ENCODE peak calls at places on chromosomes 11 and 22, in eight cellular contexts. K is HFFc6; D is mucosa of descending colon; U is CD4-positive, alpha-beta T cell; T is AG10803; B is neural crest cell; P is Calu3; W is AG04450. X is an unnamed sample.

GRCh38 chr11:12556788-12557384 is 117.3 kb upstream of the TEAD1 start:
- DNase-seq in P (no peak), B (no peak), D (no peak), T (peak; percentile 99), W (peak; percentile 90), K (peak; percentile 85), U (no peak), X (peak; percentile 70)

GRCh38 chr11:78646564-78647185 is 72.0 kb upstream of the NARS2 start:
- DNase-seq in K (peak; percentile 13), B (peak; percentile 48), D (no peak), W (no peak), U (peak; percentile 25), P (peak; percentile 74), T (peak; percentile 20), X (peak; percentile 64)

GRCh38 chr11:123197711-123198110 is 2.7 kb upstream of the CLMP start:
- DNase-seq in D (no peak), P (no peak), W (peak; percentile 82), K (peak; percentile 70), B (no peak), U (no peak), T (peak; percentile 91), X (no peak)

GRCh38 chr11:119791701-119792151 is 62.7 kb upstream of the NECTIN1 start:
- DNase-seq in K (peak; percentile 4), P (no peak), W (no peak), T (peak; percentile 59), B (no peak), D (no peak), U (no peak), X (no peak)

GRCh38 chr11:130897262-130898182 is 18.8 kb downstream of the SNX19 start:
- DNase-seq in U (no peak), D (peak; percentile 55), P (peak; percentile 77), B (no peak), K (no peak), T (peak; percentile 98), W (peak; percentile 96), X (no peak)

GRCh38 chr11:126083829-126084607 is 21.4 kb upstream of the CDON start:
- DNase-seq in T (no peak), U (peak; percentile 32), D (no peak), K (no peak), B (peak; percentile 27), W (no peak), P (no peak), X (no peak)

GRCh38 chr11:68436985-68437926 is 23.3 kb upstream of the PPP6R3 start:
- DNase-seq in B (no peak), W (no peak), P (peak; percentile 17), K (peak; percentile 65), T (peak; percentile 55), U (no peak), D (no peak), X (no peak)

GRCh38 chr11:122344281-122344680 is 228.3 kb upstream of the BLID start:
- DNase-seq in B (no peak), P (no peak), T (peak; percentile 98), D (no peak), U (no peak), W (peak; percentile 57), K (peak; percentile 86), X (no peak)

GRCh38 chr11:62905286-62905685 is 15.9 kb downstream of the CHRM1 start:
- DNase-seq in P (no peak), U (no peak), B (no peak), D (no peak), T (no peak), W (no peak), K (no peak), X (no peak)

GRCh38 chr22:38724926-38725571 is 19.3 kb downstream of the GTPBP1 start:
- DNase-seq in D (no peak), K (peak; percentile 26), P (peak; percentile 34), T (peak; percentile 33), U (no peak), B (no peak), W (no peak), X (no peak)

GRCh38 chr11:19077965-19078364 is 17.4 kb upstream of the MRGPRX2 start:
- DNase-seq in P (no peak), B (no peak), W (no peak), K (peak; percentile 5), D (no peak), U (no peak), T (peak; percentile 52), X (no peak)

GRCh38 chr11:6755303-6755952 is 16.3 kb downstream of the OR2AG2 start:
- DNase-seq in T (peak; percentile 20), U (no peak), W (no peak), D (no peak), P (peak; percentile 43), B (peak; percentile 56), K (peak; percentile 30), X (no peak)

GRCh38 chr22:44100411-44100810 is 76.3 kb downstream of the PARVB start:
- DNase-seq in D (no peak), U (no peak), P (no peak), K (no peak), W (no peak), B (no peak), T (no peak), X (no peak)

GRCh38 chr22:45587638-45588481 is 83.8 kb upstream of the ATXN10 start:
- DNase-seq in K (peak; percentile 68), P (no peak), T (peak; percentile 48), W (peak; percentile 48), D (no peak), B (no peak), U (no peak), X (no peak)

GRCh38 chr11:36091256-36091811 is 147.5 kb downstream of the LDLRAD3 start:
- DNase-seq in U (no peak), K (peak; percentile 26), W (peak; percentile 13), T (no peak), P (no peak), D (no peak), B (no peak), X (no peak)

GRCh38 chr11:68113986-68114385 is 7.2 kb downstream of the CHKA start:
- DNase-seq in K (no peak), W (peak; percentile 32), D (no peak), T (peak; percentile 47), P (no peak), U (no peak), B (no peak), X (no peak)

GRCh38 chr22:50270302-50271010 is at the start of gene MAPK11:
- DNase-seq in T (peak; percentile 68), K (peak; percentile 63), W (no peak), B (peak; percentile 67), D (peak; percentile 85), U (peak; percentile 59), P (peak; percentile 83), X (peak; percentile 79)

GRCh38 chr22:45064313-45065268 is 54.8 kb upstream of the PHF21B start:
- DNase-seq in D (no peak), W (peak; percentile 26), B (no peak), P (peak; percentile 5), T (peak; percentile 63), U (no peak), K (peak; percentile 55), X (no peak)

DNA sequence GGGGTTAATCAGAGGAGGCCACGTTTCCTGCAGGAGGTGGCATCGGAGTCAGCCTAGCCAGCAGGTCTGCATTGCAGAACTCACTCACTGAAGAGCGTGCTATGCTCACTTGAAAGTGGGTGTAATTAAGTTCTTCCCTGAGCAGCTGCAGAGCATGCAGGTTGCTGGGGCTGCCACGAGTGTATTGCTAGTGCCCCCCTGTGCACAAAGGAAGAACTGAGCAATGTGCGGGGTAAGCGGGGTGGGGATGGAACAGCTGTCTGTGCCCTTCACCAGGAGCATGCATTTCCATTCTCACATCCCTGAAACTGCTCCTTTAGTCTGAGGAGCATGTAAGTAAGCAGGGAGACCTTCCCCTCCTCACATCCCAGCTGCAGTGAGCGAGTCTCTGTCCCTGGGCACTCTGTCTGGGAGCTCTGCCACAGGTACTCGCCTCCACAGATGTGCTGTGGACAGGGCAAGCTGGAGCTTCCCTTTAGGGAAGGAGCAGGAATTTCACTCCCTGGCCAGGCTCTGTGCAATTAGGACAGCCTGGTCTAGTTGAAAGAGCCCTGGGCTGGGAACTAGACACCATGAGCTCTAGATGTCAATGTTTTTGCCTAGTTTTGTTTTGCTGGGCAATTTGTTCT is 1031.8 kb downstream of the NTM start:
- DNase-seq in B (peak; percentile 40), D (no peak), K (peak; percentile 47), T (peak; percentile 56), U (no peak), P (no peak), W (peak; percentile 29), X (no peak)
- TF ChIP-seq CTCF in B (peak; percentile 64), D (no peak), K (peak; percentile 70), T (peak; percentile 60), U (no peak), P (no peak), W (peak; percentile 68), X (no peak)

GRCh38 chr22:24001314-24001713 is 3.9 kb downstream of the GSTT4 start:
- DNase-seq in U (no peak), B (no peak), D (no peak), K (no peak), T (no peak), W (no peak), P (no peak), X (no peak)
- TF ChIP-seq CTCF in U (no peak), B (no peak), D (no peak), K (no peak), T (no peak), W (no peak), P (no peak), X (no peak)

DNA sequence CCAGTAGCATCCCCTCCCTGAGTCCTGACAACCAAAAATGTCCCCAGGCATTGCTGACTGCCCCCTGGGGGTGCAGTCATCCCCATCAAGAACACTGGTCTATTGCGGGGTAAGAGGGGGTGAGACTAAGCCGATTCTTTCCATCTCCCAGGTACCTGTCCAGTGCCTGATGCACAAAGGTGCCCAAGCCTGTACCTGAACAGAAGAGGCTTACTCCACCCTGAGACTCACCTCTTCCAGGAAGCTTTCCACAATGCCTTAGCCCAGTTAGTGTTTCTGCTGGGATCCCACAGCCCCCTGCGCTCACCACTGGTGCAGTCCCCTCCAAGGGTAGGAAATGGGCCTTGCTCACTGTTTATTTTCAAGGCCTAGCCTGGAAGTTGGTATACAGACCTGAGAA is 22.9 kb downstream of the TPST2 start:
- DNase-seq in W (no peak), D (no peak), U (no peak), B (no peak), P (no peak), K (no peak), T (no peak), X (no peak)
- TF ChIP-seq CTCF in W (no peak), D (no peak), U (no peak), B (no peak), P (no peak), K (no peak), T (no peak), X (no peak)

GRCh38 chr11:17635551-17635938 is 83.8 kb upstream of the MYOD1 start:
- DNase-seq in P (no peak), U (no peak), B (no peak), D (no peak), W (no peak), K (no peak), T (no peak), X (no peak)
- TF ChIP-seq CTCF in P (no peak), U (no peak), B (no peak), D (no peak), W (no peak), K (no peak), T (no peak), X (no peak)